ENCODE peak calls at places on chromosomes 13 and 19, in eight cellular contexts. L, C, N, O, Q, W, E and R are unnamed samples.

GRCh38 chr13:32426981-32427851 is 714 bp downstream of the N4BP2L1 start:
- DNase-seq in L (peak), C (no peak), N (no peak), O (no peak), Q (peak), W (peak), E (no peak), R (no peak)

GRCh38 chr13:51612867-51613266 is 28.6 kb downstream of the WDFY2 start:
- DNase-seq in L (no peak), C (no peak), N (no peak), O (no peak), Q (no peak), W (no peak), E (no peak), R (no peak)

GRCh38 chr19:16069813-16070365 is 6.4 kb upstream of the TPM4 start:
- DNase-seq in L (no peak), C (no peak), N (no peak), O (no peak), Q (no peak), W (no peak), E (no peak), R (no peak)

GRCh38 chr19:30676990-30677679 is 305.0 kb downstream of the ZNF536 start:
- DNase-seq in L (no peak), C (no peak), N (no peak), O (no peak), Q (no peak), W (no peak), E (no peak), R (no peak)

GRCh38 chr13:66492479-66492878 is 737.7 kb downstream of the PCDH9 start:
- DNase-seq in L (no peak), C (no peak), N (no peak), O (no peak), Q (no peak), W (no peak), E (no peak), R (no peak)

GRCh38 chr13:76980075-76980718 is 11.7 kb upstream of the CLN5 start:
- DNase-seq in L (peak), C (peak), N (peak), O (peak), Q (peak), W (peak), E (no peak), R (peak)

GRCh38 chr13:95644611-95645052 is at the start of gene DZIP1:
- DNase-seq in L (peak), C (peak), N (peak), O (peak), Q (peak), W (no peak), E (peak), R (peak)

GRCh38 chr13:99911965-99912566 is 59.5 kb downstream of the ZIC5 start:
- DNase-seq in L (no peak), C (no peak), N (no peak), O (no peak), Q (no peak), W (no peak), E (no peak), R (no peak)

GRCh38 chr19:27794444-27795042 is 1418.4 kb downstream of the UQCRFS1 start:
- DNase-seq in L (peak), C (peak), N (no peak), O (no peak), Q (peak), W (no peak), E (no peak), R (peak)

GRCh38 chr19:49129238-49129583 is 9.9 kb downstream of the PPFIA3 start:
- DNase-seq in L (no peak), C (peak), N (no peak), O (no peak), Q (peak), W (no peak), E (no peak), R (no peak)

GRCh38 chr13:105327727-105328126 is 1207.7 kb downstream of the EFNB2 start:
- DNase-seq in L (peak), C (peak), N (no peak), O (no peak), Q (no peak), W (no peak), E (no peak), R (no peak)

GRCh38 chr13:78604782-78605611 is 1.6 kb upstream of the POU4F1 start:
- DNase-seq in L (no peak), C (no peak), N (no peak), O (no peak), Q (no peak), W (no peak), E (no peak), R (no peak)

GRCh38 chr19:45876411-45877197 is 9.3 kb downstream of the IRF2BP1 start:
- DNase-seq in L (peak), C (peak), N (no peak), O (no peak), Q (no peak), W (no peak), E (no peak), R (peak)

GRCh38 chr13:41384749-41385503 is 72.4 kb upstream of the RGCC start:
- DNase-seq in L (peak), C (no peak), N (no peak), O (no peak), Q (no peak), W (no peak), E (no peak), R (peak)

GRCh38 chr19:35913589-35913988 is 5.5 kb upstream of the TYROBP start:
- DNase-seq in L (no peak), C (no peak), N (no peak), O (no peak), Q (no peak), W (no peak), E (no peak), R (no peak)

GRCh38 chr13:27403252-27403678 is 21.2 kb upstream of the GTF3A start:
- DNase-seq in L (peak), C (peak), N (peak), O (no peak), Q (no peak), W (no peak), E (peak), R (peak)

GRCh38 chr13:25406377-25406776 is 34.6 kb downstream of the ATP8A2 start:
- DNase-seq in L (no peak), C (no peak), N (no peak), O (no peak), Q (no peak), W (no peak), E (no peak), R (no peak)

GRCh38 chr13:76799696-76800095 is 86.5 kb downstream of the KCTD12 start:
- DNase-seq in L (no peak), C (peak), N (no peak), O (no peak), Q (no peak), W (no peak), E (no peak), R (peak)

GRCh38 chr19:35350591-35350990 is 2.9 kb downstream of the FFAR1 start:
- DNase-seq in L (no peak), C (no peak), N (no peak), O (no peak), Q (no peak), W (no peak), E (no peak), R (no peak)

GRCh38 chr19:12626958-12627357 is 16.2 kb downstream of the ZNF791 start:
- DNase-seq in L (no peak), C (no peak), N (no peak), O (no peak), Q (no peak), W (no peak), E (no peak), R (no peak)

GRCh38 chr19:45103200-45103624 is 10.2 kb downstream of the PPP1R37 start:
- DNase-seq in L (no peak), C (peak), N (no peak), O (no peak), Q (no peak), W (no peak), E (no peak), R (peak)

GRCh38 chr19:21604351-21604926 is 99.0 kb downstream of the ZNF429 start:
- DNase-seq in L (peak), C (peak), N (no peak), O (no peak), Q (no peak), W (no peak), E (no peak), R (no peak)

GRCh38 chr19:3124630-3125029 is 11.2 kb upstream of the GNA15 start:
- DNase-seq in L (no peak), C (no peak), N (no peak), O (no peak), Q (no peak), W (no peak), E (no peak), R (no peak)

GRCh38 chr19:2494447-2495129 is 18.7 kb downstream of the GADD45B start:
- DNase-seq in L (peak), C (peak), N (no peak), O (peak), Q (peak), W (peak), E (no peak), R (peak)

GRCh38 chr19:14002571-14003278 is 3.4 kb downstream of the RFX1 start:
- DNase-seq in L (no peak), C (no peak), N (no peak), O (no peak), Q (no peak), W (no peak), E (no peak), R (no peak)

GRCh38 chr13:28636677-28637317 is 22.1 kb upstream of the POMP start:
- DNase-seq in L (peak), C (peak), N (peak), O (no peak), Q (peak), W (no peak), E (peak), R (peak)

GRCh38 chr19:14405758-14406644 is 13.1 kb downstream of the DDX39A start:
- DNase-seq in L (peak), C (peak), N (no peak), O (peak), Q (peak), W (peak), E (no peak), R (peak)

GRCh38 chr13:50451609-50452008 is 391.9 kb downstream of the DLEU7 start:
- DNase-seq in L (no peak), C (no peak), N (no peak), O (no peak), Q (no peak), W (no peak), E (no peak), R (no peak)

GRCh38 chr19:843180-843835 is 2.5 kb downstream of the PRTN3 start:
- DNase-seq in L (no peak), C (no peak), N (no peak), O (no peak), Q (no peak), W (no peak), E (no peak), R (no peak)

GRCh38 chr13:38697628-38698333 is 10.9 kb downstream of the FREM2 start:
- DNase-seq in L (no peak), C (no peak), N (no peak), O (no peak), Q (no peak), W (no peak), E (no peak), R (no peak)

GRCh38 chr13:77022341-77022740 is 4.6 kb downstream of the FBXL3 start:
- DNase-seq in L (peak), C (peak), N (no peak), O (no peak), Q (no peak), W (no peak), E (no peak), R (peak)

GRCh38 chr13:94640676-94641075 is 39.0 kb downstream of the GPR180 start:
- DNase-seq in L (peak), C (peak), N (no peak), O (no peak), Q (no peak), W (no peak), E (no peak), R (peak)

DNA sequence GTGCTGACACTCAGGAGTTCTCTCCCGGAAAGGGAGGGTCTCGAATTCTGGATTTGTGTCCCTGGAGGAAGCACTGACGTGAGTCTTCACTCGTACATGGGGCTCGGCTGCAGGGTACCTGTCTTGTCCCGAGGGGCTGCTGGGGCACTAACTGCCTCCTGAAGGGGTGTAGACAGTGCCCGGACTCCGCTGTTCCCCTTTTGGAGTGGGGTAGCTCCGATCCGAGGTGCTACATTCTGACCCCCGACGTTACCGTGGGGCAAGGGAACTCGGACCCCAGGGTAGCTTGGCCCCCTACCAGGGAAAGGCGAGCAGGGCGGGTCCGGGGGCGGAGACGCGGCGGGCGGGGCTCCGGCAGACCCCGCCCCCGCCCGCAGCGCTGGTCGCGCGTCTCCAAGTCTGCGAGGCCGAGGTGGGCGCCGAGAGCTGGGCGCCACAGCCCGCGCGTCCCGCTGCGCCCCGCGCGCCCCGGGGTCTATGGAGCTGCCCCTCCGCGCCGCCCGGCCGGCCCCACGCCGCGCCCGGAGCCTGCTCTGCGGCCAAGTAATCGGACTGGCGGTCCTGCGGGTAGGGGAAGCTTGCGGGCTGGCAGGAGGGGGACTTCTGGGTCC is at the start of gene NPAS1:
- DNase-seq in L (no peak), C (no peak), N (no peak), O (peak), Q (no peak), W (no peak), E (no peak), R (no peak)
- H3K4me3 ChIP-seq in L (no peak), C (peak), N (peak), O (peak), Q (no peak), W (no peak), E (peak), R (peak)

DNA sequence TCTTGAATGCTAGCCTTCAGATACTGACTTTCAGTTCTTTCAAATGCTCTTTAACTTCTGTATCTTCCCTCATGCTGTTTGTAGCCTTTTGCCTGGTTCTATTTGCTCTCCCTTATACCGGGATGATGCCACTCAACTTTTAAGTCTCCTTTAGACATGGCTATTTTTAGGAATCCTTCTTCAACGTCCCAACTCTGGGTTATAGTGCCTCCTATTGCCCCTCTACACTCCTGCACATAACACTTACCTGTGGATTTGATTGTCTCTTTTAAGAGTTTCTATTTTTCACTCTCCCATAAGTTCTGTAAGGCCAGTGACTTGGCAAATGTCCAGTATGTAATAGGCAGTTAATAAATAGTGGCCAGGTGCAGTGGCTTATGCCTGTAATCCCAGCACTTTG is 343.0 kb downstream of the KLF5 start:
- DNase-seq in L (no peak), C (no peak), N (no peak), O (no peak), Q (no peak), W (no peak), E (no peak), R (no peak)
- TF ChIP-seq CTCF in L (no peak), C (no peak), N (no peak), O (no peak), Q (no peak), W (no peak), E (peak), R (no peak)

GRCh38 chr19:38650180-38650775 is 2.8 kb downstream of the ACTN4 start:
- DNase-seq in L (no peak), C (no peak), N (no peak), O (no peak), Q (no peak), W (no peak), E (no peak), R (no peak)

GRCh38 chr19:38653028-38653571 is 5.7 kb downstream of the ACTN4 start:
- DNase-seq in L (peak), C (peak), N (no peak), O (no peak), Q (no peak), W (no peak), E (no peak), R (peak)

GRCh38 chr19:38649305-38650179 is 2.1 kb downstream of the ACTN4 start:
- DNase-seq in L (no peak), C (no peak), N (no peak), O (peak), Q (peak), W (no peak), E (no peak), R (no peak)

GRCh38 chr19:38648789-38649304 is 1.4 kb downstream of the ACTN4 start:
- DNase-seq in L (no peak), C (no peak), N (no peak), O (no peak), Q (no peak), W (no peak), E (no peak), R (no peak)

DNA sequence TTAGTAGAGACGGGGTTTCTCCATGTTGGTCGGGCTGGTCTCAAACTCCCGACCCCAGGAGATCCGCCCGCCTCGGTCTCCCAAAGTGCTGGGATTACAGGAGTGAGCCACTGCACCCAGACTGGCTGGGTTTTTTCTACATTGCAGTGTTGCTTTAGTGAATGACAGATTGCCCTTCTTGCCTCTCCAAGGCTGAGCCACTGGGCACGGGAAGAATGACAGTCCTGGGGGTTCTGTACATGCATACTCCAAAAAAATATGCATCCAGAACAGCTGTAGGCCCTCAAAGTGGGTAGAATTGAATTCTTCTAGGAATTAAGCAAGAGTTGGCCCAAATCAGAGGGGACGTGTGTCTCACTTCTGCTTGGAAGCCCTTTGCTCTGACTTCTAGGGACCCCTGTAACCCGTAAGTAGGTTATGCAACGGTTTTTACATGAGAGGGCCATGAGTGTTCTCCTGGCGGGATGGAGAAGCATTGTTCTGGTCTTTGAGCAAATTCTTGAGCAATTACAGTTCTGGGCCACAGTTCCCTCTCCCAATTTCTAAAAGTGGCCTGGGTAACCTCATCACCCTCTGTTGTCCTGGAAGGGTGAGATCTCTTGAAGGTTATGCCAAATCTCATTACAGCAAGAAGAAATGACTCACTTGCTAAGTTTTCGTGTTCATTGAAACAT is 3.6 kb downstream of the ACTN4 start:
- DNase-seq in L (peak), C (peak), N (no peak), O (no peak), Q (peak), W (no peak), E (no peak), R (peak)
- H3K4me3 ChIP-seq in L (peak), C (peak), N (peak), O (peak), Q (no peak), W (no peak), E (no peak), R (peak)

DNA sequence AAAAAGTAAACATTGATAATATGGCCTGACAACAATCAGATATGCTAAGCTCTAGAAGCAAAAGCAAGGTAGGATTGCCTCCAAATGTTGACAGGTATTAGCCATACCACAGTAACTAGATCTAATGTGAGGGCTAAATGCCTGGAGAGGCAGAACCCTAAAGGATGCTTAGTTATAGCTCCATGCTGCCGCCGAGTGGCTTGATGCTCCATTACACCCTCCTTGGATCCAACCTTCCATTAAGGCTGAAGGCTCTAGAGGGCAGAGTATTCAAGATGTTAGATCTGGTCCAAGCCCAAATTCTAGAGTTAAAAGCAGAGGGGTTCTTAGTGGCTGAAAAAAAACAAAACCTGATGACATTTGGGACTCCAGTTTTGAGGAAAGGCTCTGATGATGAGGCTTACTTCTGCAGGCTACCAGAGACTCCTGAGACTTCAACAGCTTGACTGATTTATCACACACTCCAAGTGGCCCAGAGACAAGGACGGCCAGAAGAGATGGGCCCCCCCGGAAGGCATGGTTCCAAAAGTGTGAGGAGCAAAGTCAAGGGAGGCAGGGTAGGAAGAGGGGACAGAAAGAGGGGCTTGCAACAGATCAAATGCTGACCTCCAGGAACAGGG is 21.8 kb upstream of the CPB2 start:
- DNase-seq in L (peak), C (peak), N (peak), O (no peak), Q (peak), W (peak), E (peak), R (peak)
- TF ChIP-seq CTCF in L (peak), C (peak), N (peak), O (peak), Q (peak), W (peak), E (peak), R (peak)

DNA sequence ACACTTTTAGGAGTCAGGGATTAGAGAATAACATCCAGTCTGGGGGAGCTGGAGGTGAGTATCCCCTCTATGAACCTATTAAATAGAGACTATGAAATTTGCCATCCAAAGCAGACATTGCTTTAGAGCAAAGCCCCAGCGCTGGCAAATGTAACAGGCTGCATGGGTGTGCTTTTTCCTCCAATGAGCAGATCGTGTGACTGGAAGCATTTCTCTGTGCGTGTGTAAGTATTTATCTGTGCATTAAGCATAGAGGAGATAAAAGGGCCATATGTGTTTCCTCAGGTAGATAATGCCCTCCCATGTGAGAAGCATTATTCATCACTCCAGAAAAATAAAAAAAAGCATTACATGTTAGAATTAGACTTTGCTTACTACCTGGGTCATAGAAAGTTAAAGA is 924 bp downstream of the TNFSF13B start:
- DNase-seq in L (no peak), C (peak), N (no peak), O (no peak), Q (no peak), W (no peak), E (no peak), R (no peak)
- H3K4me3 ChIP-seq in L (peak), C (peak), N (peak), O (no peak), Q (no peak), W (peak), E (peak), R (peak)

DNA sequence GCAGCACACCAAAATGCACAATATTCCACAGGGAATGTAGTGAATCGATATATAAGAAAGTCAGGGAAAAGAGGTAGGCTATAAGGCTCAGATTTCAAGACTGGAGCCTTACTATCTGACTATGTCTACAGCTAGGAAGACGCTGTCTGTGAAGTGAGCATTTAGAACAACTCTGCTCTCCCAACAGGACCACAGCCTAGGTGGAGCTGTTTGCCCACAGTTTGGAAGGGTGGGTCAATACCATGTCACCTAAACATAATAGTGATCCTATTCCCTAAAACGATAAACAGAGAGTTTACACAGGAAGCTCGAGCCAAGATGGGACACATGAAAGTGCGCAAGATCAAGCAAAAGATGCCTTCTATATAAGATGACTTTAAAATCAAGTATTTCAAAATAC is 2486.0 kb upstream of the PCDH20 start:
- DNase-seq in L (no peak), C (no peak), N (no peak), O (no peak), Q (no peak), W (no peak), E (no peak), R (no peak)
- TF ChIP-seq CTCF in L (no peak), C (no peak), N (no peak), O (no peak), Q (no peak), W (no peak), E (no peak), R (no peak)